ENCODE peak calls at places on chromosomes 13 and 19, in five cellular contexts. I, M, G, C and H are unnamed samples. For H3K4me1, the result is how much of the 10 kb centered on the place peaks cover.

GRCh38 chr13:111325146-111325890 is 4.9 kb downstream of the TEX29 start:
- DNase-seq in I (no peak), M (no peak), G (no peak), C (no peak), H (no peak)

GRCh38 chr19:39237200-39238184 is 7.3 kb downstream of the IFNL3 start:
- DNase-seq in I (peak), M (no peak), G (peak), C (no peak), H (no peak)

GRCh38 chr13:113398963-113399754 is 35.2 kb upstream of the GRTP1 start:
- DNase-seq in I (peak), M (no peak), G (no peak), C (peak), H (peak)

GRCh38 chr13:105925496-105925895 is 610.0 kb downstream of the EFNB2 start:
- DNase-seq in I (no peak), M (no peak), G (no peak), C (no peak), H (no peak)

GRCh38 chr13:79492313-79492798 is 11.4 kb downstream of the NDFIP2 start:
- DNase-seq in I (no peak), M (no peak), G (peak), C (no peak), H (no peak)

GRCh38 chr13:90445179-90445578 is 902.3 kb upstream of the MIR17HG start:
- DNase-seq in I (no peak), M (no peak), G (peak), C (no peak), H (no peak)

GRCh38 chr19:56076413-56076998 is 44.6 kb downstream of the ZNF787 start:
- DNase-seq in I (no peak), M (no peak), G (peak), C (no peak), H (no peak)

GRCh38 chr19:8517551-8518442 is 3.8 kb upstream of the ZNF414 start:
- DNase-seq in I (no peak), M (no peak), G (no peak), C (no peak), H (no peak)

GRCh38 chr19:10870501-10870954 is 825 bp upstream of the CARM1 start:
- DNase-seq in I (no peak), M (no peak), G (peak), C (no peak), H (no peak)

GRCh38 chr19:55579766-55580621 is 654 bp downstream of the ZNF579 start:
- DNase-seq in I (no peak), M (no peak), G (peak), C (peak), H (no peak)

GRCh38 chr13:98775844-98776598 is 23.5 kb upstream of the SLC15A1 start:
- DNase-seq in I (no peak), M (no peak), G (no peak), C (no peak), H (no peak)

GRCh38 chr19:39704181-39705044 is at the start of gene LGALS14:
- DNase-seq in I (no peak), M (no peak), G (no peak), C (no peak), H (no peak)

GRCh38 chr19:45075215-45076028 is 856 bp downstream of the ZNF296 start:
- DNase-seq in I (peak), M (no peak), G (peak), C (peak), H (peak)

GRCh38 chr13:44406617-44407016 is 33.0 kb downstream of the SERP2 start:
- DNase-seq in I (no peak), M (no peak), G (no peak), C (no peak), H (no peak)

GRCh38 chr19:33622505-33622808 is 704 bp downstream of the CHST8 start:
- DNase-seq in I (no peak), M (no peak), G (peak), C (no peak), H (no peak)

GRCh38 chr19:1066748-1067340 is at the start of gene ARHGAP45:
- DNase-seq in I (peak), M (no peak), G (peak), C (peak), H (no peak)

GRCh38 chr13:73210218-73210883 is 151.5 kb downstream of the KLF5 start:
- DNase-seq in I (no peak), M (no peak), G (no peak), C (no peak), H (no peak)

GRCh38 chr19:2168619-2169424 is 5.1 kb downstream of the DOT1L start:
- DNase-seq in I (peak), M (peak), G (no peak), C (peak), H (peak)

GRCh38 chr19:4027146-4027545 is 19.6 kb downstream of the PIAS4 start:
- DNase-seq in I (no peak), M (no peak), G (no peak), C (no peak), H (no peak)

GRCh38 chr19:5048091-5048726 is 79.3 kb downstream of the KDM4B start:
- DNase-seq in I (peak), M (peak), G (peak), C (peak), H (peak)

GRCh38 chr13:86051134-86052103 is 252.2 kb upstream of the SLITRK6 start:
- DNase-seq in I (no peak), M (no peak), G (peak), C (no peak), H (no peak)

GRCh38 chr13:108342369-108343289 is 73.1 kb downstream of the TNFSF13B start:
- DNase-seq in I (no peak), M (no peak), G (peak), C (no peak), H (no peak)

GRCh38 chr19:10105241-10106099 is 692 bp upstream of the PPAN start:
- DNase-seq in I (no peak), M (no peak), G (no peak), C (no peak), H (no peak)

GRCh38 chr19:17246681-17247425 is 1.1 kb upstream of the NR2F6 start:
- DNase-seq in I (peak), M (no peak), G (peak), C (peak), H (peak)

GRCh38 chr19:6679139-6679538 is 9.2 kb upstream of the TNFSF14 start:
- DNase-seq in I (no peak), M (no peak), G (no peak), C (no peak), H (no peak)

GRCh38 chr19:6682607-6683128 is 12.7 kb upstream of the TNFSF14 start:
- DNase-seq in I (no peak), M (no peak), G (no peak), C (no peak), H (no peak)

GRCh38 chr19:6678690-6679109 is 8.7 kb upstream of the TNFSF14 start:
- DNase-seq in I (no peak), M (no peak), G (no peak), C (no peak), H (no peak)

GRCh38 chr19:6677924-6678689 is 8.1 kb upstream of the TNFSF14 start:
- DNase-seq in I (peak), M (no peak), G (peak), C (no peak), H (no peak)

GRCh38 chr19:6680141-6680540 is 10.2 kb upstream of the TNFSF14 start:
- DNase-seq in I (no peak), M (no peak), G (no peak), C (no peak), H (no peak)
- H3K4me1 ChIP-seq in I (under half), M (under half), G (under half), C (under half), H (under half)

DNA sequence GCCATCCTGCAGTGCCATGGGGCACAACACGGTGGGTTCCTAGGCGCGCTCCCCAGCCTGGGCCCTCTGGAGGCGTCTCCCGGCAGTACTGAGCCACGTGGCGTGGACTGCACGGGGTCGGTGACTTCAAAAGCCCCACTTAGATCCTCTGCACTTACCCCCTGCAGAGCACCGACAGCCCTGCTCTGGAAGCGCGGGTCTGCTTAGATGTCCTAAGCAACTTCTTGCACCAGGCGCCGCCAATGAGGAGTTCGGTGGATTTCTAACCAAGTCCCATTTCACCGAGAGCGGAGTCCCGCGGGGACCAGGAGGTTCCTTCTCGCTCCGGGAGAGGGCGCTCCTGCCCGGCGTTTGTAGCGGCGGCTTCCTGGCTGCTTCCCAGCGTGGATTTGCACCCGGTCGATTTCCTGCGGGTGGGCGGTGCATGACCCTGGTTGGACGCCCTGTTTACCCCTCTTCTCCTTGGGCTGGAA is 25.2 kb upstream of the ZNF845 start:
- DNase-seq in I (no peak), M (no peak), G (peak), C (no peak), H (no peak)
- TF ChIP-seq CTCF in I (no peak), M (no peak), G (peak), C (peak), H (peak)

GRCh38 chr19:14149509-14149994 is 13.2 kb upstream of the ASF1B start:
- DNase-seq in I (no peak), M (no peak), G (peak), C (peak), H (peak)
- H3K4me3 ChIP-seq in I (no peak), M (peak), G (peak), C (peak), H (peak)

GRCh38 chr13:102912599-102912998 is 66.8 kb downstream of the ERCC5 start:
- DNase-seq in I (no peak), M (no peak), G (no peak), C (no peak), H (no peak)
- H3K4me1 ChIP-seq in I (under half), M (under half), G (under half), C (under half), H (under half)

DNA sequence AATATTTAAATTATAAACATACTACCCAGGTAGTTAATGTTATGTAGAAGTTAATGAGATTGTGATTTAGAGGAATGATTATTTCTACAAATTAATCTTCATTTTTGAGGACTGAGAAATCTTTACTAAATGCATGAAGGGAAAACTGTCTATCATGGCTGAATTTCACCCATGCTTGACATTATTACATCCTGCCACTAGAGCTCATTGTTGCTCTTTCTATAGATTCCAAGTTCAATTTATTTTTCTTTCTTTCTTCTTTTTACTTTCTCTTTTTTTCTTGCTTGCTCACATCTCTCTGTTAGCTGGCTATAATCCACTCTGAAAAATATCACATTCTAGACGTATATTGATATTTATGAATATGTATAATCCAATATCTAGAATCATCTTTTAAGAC is 505.0 kb upstream of the KLHL1 start:
- DNase-seq in I (no peak), M (no peak), G (peak), C (no peak), H (no peak)
- TF ChIP-seq CTCF in I (no peak), M (no peak), G (peak), C (no peak), H (no peak)